ENCODE peak calls at places on chromosomes 3 and 15, in nine cellular contexts. F is foreskin fibroblast, V is AG04449, Y is HAP-1, H is IMR-90, U is neural progenitor cell, G is sigmoid colon, Z is AG09309, W is PC-9. M is an unnamed sample.

GRCh38 chr3:16472593-16472992 is 40.9 kb downstream of the RFTN1 start:
- DNase-seq in V (no peak), Y (no peak), W (no peak), H (no peak), U (no peak), F (no peak), Z (no peak), G (no peak), M (no peak)

GRCh38 chr15:101200181-101200580 is 51.7 kb downstream of the CHSY1 start:
- DNase-seq in V (no peak), F (no peak), Y (no peak), H (no peak), G (no peak), Z (no peak), U (no peak), W (no peak), M (no peak)

GRCh38 chr3:106734712-106735111 is 642.5 kb upstream of the CCDC54 start:
- DNase-seq in G (no peak), Y (no peak), Z (no peak), W (no peak), H (no peak), V (no peak), U (no peak), F (no peak), M (no peak)

GRCh38 chr15:77507911-77508310 is 87.2 kb downstream of the HMG20A start:
- DNase-seq in V (no peak), W (peak), F (peak), U (no peak), H (peak), Z (no peak), G (peak), Y (peak), M (no peak)

GRCh38 chr15:67037694-67038093 is 27.7 kb upstream of the SMAD3 start:
- DNase-seq in G (no peak), V (no peak), W (no peak), U (no peak), Z (no peak), Y (no peak), F (no peak), H (no peak), M (no peak)

GRCh38 chr3:65006300-65006739 is 318.5 kb upstream of the ADAMTS9 start:
- DNase-seq in W (no peak), Z (no peak), F (peak), Y (no peak), U (no peak), H (peak), G (no peak), V (no peak), M (no peak)

GRCh38 chr3:71433631-71434030 is 149.9 kb downstream of the FOXP1 start:
- DNase-seq in Z (no peak), V (no peak), G (no peak), F (no peak), H (no peak), U (no peak), W (no peak), Y (no peak), M (no peak)

GRCh38 chr3:39343076-39343717 is 13.7 kb downstream of the CCR8 start:
- DNase-seq in F (no peak), G (no peak), W (no peak), V (no peak), Z (no peak), U (no peak), H (no peak), Y (no peak), M (no peak)

GRCh38 chr15:25728816-25729215 is 134.3 kb downstream of the ATP10A start:
- DNase-seq in F (no peak), V (no peak), Z (no peak), W (no peak), G (peak), Y (no peak), U (no peak), H (no peak), M (no peak)

GRCh38 chr3:60949146-60949545 is 302.1 kb downstream of the FHIT start:
- DNase-seq in Z (no peak), U (no peak), Y (no peak), W (no peak), G (no peak), H (no peak), F (no peak), V (no peak), M (no peak)

GRCh38 chr3:160661660-160662059 is 15.3 kb upstream of the ARL14 start:
- DNase-seq in F (peak), W (no peak), V (no peak), G (no peak), Z (no peak), Y (peak), H (peak), U (peak), M (no peak)

GRCh38 chr15:78216276-78217229 is 17.8 kb downstream of the ACSBG1 start:
- DNase-seq in Z (no peak), Y (no peak), G (peak), F (peak), W (peak), H (no peak), V (no peak), U (no peak), M (no peak)

GRCh38 chr3:185818267-185818875 is 6.5 kb downstream of the IGF2BP2 start:
- DNase-seq in Y (no peak), W (no peak), H (peak), F (no peak), V (no peak), G (no peak), Z (no peak), U (peak), M (no peak)

GRCh38 chr3:89268059-89268458 is 160.6 kb downstream of the EPHA3 start:
- DNase-seq in Y (no peak), V (no peak), U (no peak), H (no peak), G (no peak), Z (no peak), F (no peak), W (no peak), M (no peak)

GRCh38 chr3:105387122-105387751 is 20.5 kb downstream of the ALCAM start:
- DNase-seq in F (peak), H (peak), G (no peak), U (no peak), W (no peak), V (no peak), Y (no peak), Z (no peak), M (no peak)

GRCh38 chr3:113659121-113659531 is 37.3 kb downstream of the USF3 start:
- DNase-seq in W (no peak), Z (no peak), Y (no peak), H (no peak), V (no peak), U (no peak), G (no peak), F (no peak), M (peak)

GRCh38 chr3:4741404-4742307 is 237.6 kb upstream of the BHLHE40 start:
- DNase-seq in W (peak), Y (no peak), V (peak), Z (peak), F (peak), H (peak), G (peak), U (no peak), M (no peak)

GRCh38 chr15:74130089-74130848 is at the start of gene ISLR2:
- DNase-seq in W (no peak), Y (no peak), F (peak), U (peak), G (no peak), Z (no peak), H (no peak), V (no peak), M (no peak)
- H3K4me3 ChIP-seq in W (no peak), Y (no peak), F (no peak), U (peak), G (no peak), Z (peak), H (no peak), V (no peak), M (no peak)

DNA sequence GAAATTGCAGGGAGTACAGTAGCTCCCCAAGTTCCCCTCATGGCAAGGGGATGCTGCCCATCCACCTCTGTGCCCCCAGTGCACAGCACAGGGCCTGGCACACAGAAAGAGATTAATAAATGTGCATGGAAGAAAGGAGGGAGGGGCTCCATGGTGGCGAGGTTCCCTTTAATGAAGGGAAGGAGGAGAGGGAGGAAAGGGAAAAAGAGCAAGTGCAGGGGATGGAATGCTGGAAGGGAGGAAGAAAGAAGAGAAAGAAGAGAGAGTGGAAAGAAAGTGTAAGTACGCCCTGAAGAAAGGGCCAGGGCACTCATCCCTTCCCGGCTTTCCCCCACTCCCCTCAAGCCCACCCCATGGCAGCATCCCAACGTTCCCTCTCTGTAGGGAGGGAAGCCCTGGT is 1.5 kb upstream of the VIPR1 start:
- DNase-seq in G (peak), V (no peak), H (no peak), U (no peak), Y (no peak), F (no peak), W (no peak), Z (no peak), M (no peak)
- H3K4me3 ChIP-seq in G (no peak), V (no peak), H (no peak), U (peak), Y (no peak), F (no peak), W (no peak), Z (no peak), M (no peak)

GRCh38 chr15:34609658-34610057 is 26.2 kb upstream of the GOLGA8B start:
- DNase-seq in V (no peak), W (no peak), Z (no peak), H (no peak), F (no peak), G (no peak), Y (no peak), U (no peak), M (no peak)
- H3K4me3 ChIP-seq in V (no peak), W (no peak), Z (no peak), H (no peak), F (no peak), G (no peak), Y (no peak), U (no peak), M (no peak)

DNA sequence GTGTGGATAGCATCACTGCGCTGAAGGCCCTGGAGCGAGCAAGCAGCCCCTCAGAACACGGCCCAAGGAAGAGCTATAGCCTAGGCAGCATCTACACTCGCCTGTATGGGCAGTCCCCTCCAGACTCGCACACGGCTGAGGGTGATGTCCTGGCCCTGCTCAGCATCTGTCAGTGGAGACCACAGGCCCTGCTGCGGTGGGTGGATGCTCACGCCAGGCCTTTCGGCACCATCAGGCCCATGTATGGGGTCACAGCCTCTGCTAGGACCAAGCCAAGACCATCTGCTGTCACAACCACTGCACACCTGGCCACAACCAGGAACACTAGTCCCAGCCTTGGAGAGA is 20.5 kb downstream of the ATRIP start:
- DNase-seq in F (no peak), W (no peak), Y (no peak), U (no peak), V (no peak), Z (no peak), H (no peak), G (peak), M (no peak)
- H3K4me3 ChIP-seq in F (peak), W (peak), Y (no peak), U (no peak), V (peak), Z (peak), H (no peak), G (peak), M (peak)

DNA sequence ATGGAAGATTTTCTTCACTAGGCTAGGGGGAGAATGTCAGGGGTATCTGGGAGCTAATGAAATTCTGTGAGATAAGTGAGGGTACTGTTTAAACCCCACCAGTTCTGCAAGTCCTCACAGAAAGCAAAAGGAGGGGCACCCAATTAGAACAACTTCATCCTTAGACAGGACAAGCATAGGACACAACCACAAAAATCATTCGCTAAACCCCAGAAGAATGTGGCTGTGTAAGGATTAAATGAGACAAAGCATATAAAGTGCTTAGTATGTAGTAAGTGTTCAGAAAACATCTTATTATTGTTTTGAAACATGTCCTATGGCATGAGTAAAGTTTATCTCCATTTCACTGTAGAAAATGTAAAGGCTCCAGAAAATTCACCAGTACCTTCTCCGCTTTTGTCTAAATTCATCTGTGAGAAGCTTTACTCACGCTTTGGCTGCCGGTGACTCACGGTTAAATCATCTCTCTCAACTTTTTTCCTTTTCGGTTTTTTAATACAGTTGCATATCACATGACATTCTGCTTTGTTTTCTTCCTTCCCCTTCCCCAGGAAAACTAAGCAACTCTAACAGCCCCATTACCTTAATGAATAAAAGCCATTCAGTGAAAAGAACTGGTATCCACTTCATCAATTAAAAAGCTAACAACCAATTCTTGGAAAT is 1.7 kb downstream of the CLRN1 start:
- DNase-seq in G (no peak), Y (no peak), F (peak), U (no peak), H (peak), V (peak), Z (peak), W (peak), M (no peak)
- H3K4me3 ChIP-seq in G (no peak), Y (no peak), F (no peak), U (no peak), H (no peak), V (no peak), Z (no peak), W (no peak), M (no peak)